ENCODE peak calls at places on chromosome 19, in six cellular contexts. F is IMR-90, P is K562, A is HepG2, W is GM12878, E is H1. C is an unnamed sample.

GRCh38 chr19:49567722-49568454 is 12.5 kb downstream of the NOSIP start:
- DNase-seq in A (no peak), W (no peak), E (no peak), F (no peak), P (peak; percentile 50), C (no peak)

GRCh38 chr19:56071151-56071550 is 49.9 kb downstream of the ZNF787 start:
- DNase-seq in F (no peak), P (peak; percentile 44), E (no peak), A (peak; percentile 39), W (no peak), C (peak; percentile 15)

GRCh38 chr19:44757735-44758505 is 9.4 kb downstream of the BCL3 start:
- DNase-seq in W (no peak), F (peak; percentile 63), A (no peak), E (peak; percentile 77), P (no peak), C (no peak)

GRCh38 chr19:49894879-49895565 is 1.7 kb downstream of the IL4I1 start:
- DNase-seq in E (no peak), P (no peak), A (no peak), W (no peak), F (no peak), C (no peak)

GRCh38 chr19:47036233-47036651 is 12.2 kb downstream of the TMEM160 start:
- DNase-seq in P (no peak), E (no peak), W (no peak), A (no peak), F (no peak), C (no peak)

GRCh38 chr19:49638360-49638759 is 1.6 kb downstream of the RRAS start:
- DNase-seq in E (no peak), P (no peak), A (no peak), F (no peak), W (no peak), C (no peak)

GRCh38 chr19:49875801-49876421 is 1.2 kb downstream of the AKT1S1 start:
- DNase-seq in W (no peak), E (peak; percentile 76), P (peak; percentile 59), A (peak; percentile 51), F (peak; percentile 29), C (no peak)

GRCh38 chr19:37963190-37963947 is 56.4 kb downstream of the SIPA1L3 start:
- DNase-seq in P (no peak), A (peak; percentile 28), F (peak; percentile 47), E (no peak), W (no peak), C (no peak)

GRCh38 chr19:58407658-58408151 is 744 bp upstream of the ZNF584 start:
- DNase-seq in A (peak; percentile 57), E (no peak), W (no peak), P (no peak), F (peak; percentile 25), C (no peak)

GRCh38 chr19:46416077-46416709 is 2.8 kb upstream of the CCDC8 start:
- DNase-seq in E (peak; percentile 95), W (no peak), F (peak; percentile 75), P (peak; percentile 95), A (peak; percentile 59), C (peak; percentile 40)

GRCh38 chr19:35996777-35997176 is 1.8 kb downstream of the SDHAF1 start:
- DNase-seq in F (no peak), A (no peak), W (no peak), P (no peak), E (no peak), C (no peak)

GRCh38 chr19:50492303-50493052 is 15.8 kb upstream of the GARIN5A start:
- DNase-seq in A (no peak), P (peak; percentile 56), F (no peak), W (no peak), E (no peak), C (no peak)

GRCh38 chr19:10651821-10652220 is 2.3 kb upstream of the ILF3 start:
- DNase-seq in F (no peak), A (no peak), E (no peak), P (no peak), W (no peak), C (no peak)

GRCh38 chr19:1168877-1169791 is 4.9 kb downstream of the SBNO2 start:
- DNase-seq in P (no peak), A (peak; percentile 50), E (no peak), W (no peak), F (peak; percentile 85), C (no peak)

GRCh38 chr19:12984143-12984627 is 11.1 kb upstream of the NFIX start:
- DNase-seq in W (no peak), P (no peak), F (no peak), E (no peak), A (no peak), C (no peak)

GRCh38 chr19:12983561-12984142 is 11.6 kb upstream of the NFIX start:
- DNase-seq in W (no peak), F (peak; percentile 70), P (peak; percentile 93), E (peak; percentile 97), A (peak; percentile 53), C (peak; percentile 36)

GRCh38 chr19:12982648-12983047 is 12.6 kb upstream of the NFIX start:
- DNase-seq in P (no peak), F (no peak), E (no peak), A (no peak), W (no peak), C (no peak)

GRCh38 chr19:12984683-12985048 is 10.6 kb upstream of the NFIX start:
- DNase-seq in A (no peak), E (no peak), W (no peak), P (no peak), F (no peak), C (no peak)

GRCh38 chr19:12983091-12983490 is 12.2 kb upstream of the NFIX start:
- DNase-seq in F (no peak), W (no peak), P (no peak), A (no peak), E (no peak), C (no peak)
- H3K9ac ChIP-seq in F (peak overlapping the region; percentile 40), W (no peak overlapping the region), P (no peak overlapping the region), A (no peak overlapping the region), E (no peak overlapping the region), C (peak overlapping the region; percentile 21)

DNA sequence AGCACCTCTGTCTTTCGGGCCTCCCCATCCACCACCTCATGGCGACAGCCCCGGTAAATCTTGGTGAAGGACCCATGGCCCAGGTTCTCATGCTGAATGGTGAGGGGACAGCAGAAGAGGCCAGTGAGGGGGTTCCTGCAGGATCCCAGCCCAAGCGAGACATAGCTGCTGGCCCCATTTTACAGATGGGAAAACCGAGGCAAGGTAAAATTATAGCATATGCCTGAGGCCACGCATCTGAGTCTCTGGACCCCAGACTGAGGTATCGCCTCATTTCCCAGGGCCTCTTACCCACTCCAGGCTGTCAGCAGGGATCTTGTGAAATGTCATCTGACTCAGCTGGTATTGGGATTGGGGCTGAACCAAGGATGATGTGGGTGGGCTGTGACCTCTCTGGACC is 9.8 kb downstream of the JAK3 start:
- DNase-seq in P (no peak), F (no peak), E (no peak), W (no peak), A (no peak), C (no peak)
- TF ChIP-seq CEBPB in P (no peak), F (no peak), E (no peak), W (no peak), A (no peak), C (no peak)

GRCh38 chr19:2546128-2547032 is 70.5 kb downstream of the GADD45B start:
- DNase-seq in W (no peak), P (peak; percentile 31), F (no peak), E (peak; percentile 73), A (peak; percentile 88), C (no peak)

GRCh38 chr19:2544576-2545415 is 68.9 kb downstream of the GADD45B start:
- DNase-seq in A (no peak), E (no peak), F (no peak), P (no peak), W (no peak), C (no peak)

GRCh38 chr19:2540646-2541454 is 64.9 kb downstream of the GADD45B start:
- DNase-seq in W (no peak), E (peak; percentile 90), A (peak; percentile 95), F (peak; percentile 97), P (no peak), C (peak; percentile 90)

GRCh38 chr19:2542341-2543069 is 66.6 kb downstream of the GADD45B start:
- DNase-seq in W (no peak), E (no peak), A (peak; percentile 63), P (no peak), F (peak; percentile 71), C (no peak)

DNA sequence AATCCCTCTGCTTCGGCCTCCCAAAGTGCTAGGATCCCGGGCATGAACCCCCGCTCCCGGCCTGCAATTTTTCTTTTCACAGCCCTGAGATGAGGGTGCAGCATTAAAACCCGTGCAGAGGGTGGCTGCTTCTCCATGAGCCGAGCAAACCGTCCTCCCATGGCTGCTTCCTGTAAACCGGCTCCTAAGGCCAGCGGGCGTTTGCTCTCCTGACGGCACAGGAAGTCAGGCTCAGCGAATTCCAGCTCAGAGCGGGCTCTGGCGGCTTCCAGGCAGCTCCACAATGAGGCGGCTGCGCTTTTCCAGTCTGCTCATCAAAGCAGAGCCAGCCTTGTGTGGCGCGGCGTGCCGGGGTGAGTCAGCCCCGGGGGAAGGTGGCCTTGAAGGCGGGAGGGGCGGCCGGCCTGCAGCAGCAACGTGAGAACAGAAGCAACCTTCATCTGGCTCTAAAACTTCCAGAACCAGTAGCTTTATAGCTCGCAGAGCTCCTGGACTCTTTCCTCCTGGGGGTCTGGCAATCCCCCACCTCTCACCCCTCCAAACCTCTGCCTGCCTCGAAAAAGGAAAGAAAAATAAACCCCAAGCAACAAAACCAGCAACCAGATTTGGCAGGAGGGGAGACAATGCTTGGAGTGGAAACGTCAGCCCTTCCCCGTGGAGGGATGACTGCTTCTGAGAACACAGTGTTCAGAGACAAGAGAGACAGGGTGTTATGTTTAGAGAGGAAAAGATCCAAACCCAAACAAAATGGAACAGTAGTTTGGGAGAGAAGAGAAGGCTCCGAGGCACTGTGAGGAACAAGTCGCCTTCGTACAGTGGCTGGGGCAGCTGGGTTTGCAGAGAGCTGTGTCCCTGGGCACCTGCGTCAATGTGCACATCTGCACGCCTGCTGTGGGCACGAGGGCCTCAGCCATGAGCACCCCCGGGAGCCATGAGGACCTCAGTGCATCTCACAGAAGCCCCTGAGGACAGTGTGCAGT is 67.8 kb downstream of the GADD45B start:
- DNase-seq in W (no peak), A (peak; percentile 94), E (peak; percentile 84), P (peak; percentile 65), F (peak; percentile 98), C (peak; percentile 91)
- H3K9ac ChIP-seq in W (peak overlapping the region; percentile 53), A (peak overlapping the region; percentile 71), E (peak overlapping the region; percentile 34), P (peak overlapping the region; percentile 88), F (peak overlapping the region; percentile 61), C (peak overlapping the region; percentile 69)

GRCh38 chr19:32165750-32166149 is 179.7 kb upstream of the ZNF507 start:
- DNase-seq in P (no peak), E (peak; percentile 14), F (no peak), W (no peak), A (no peak), C (no peak)

GRCh38 chr19:32168111-32168510 is 177.3 kb upstream of the ZNF507 start:
- DNase-seq in E (no peak), A (no peak), P (no peak), F (no peak), W (no peak), C (no peak)

GRCh38 chr19:32165176-32165575 is 180.2 kb upstream of the ZNF507 start:
- DNase-seq in A (no peak), W (no peak), P (no peak), E (peak; percentile 35), F (no peak), C (no peak)

GRCh38 chr19:32166238-32166637 is 179.2 kb upstream of the ZNF507 start:
- DNase-seq in P (no peak), W (no peak), A (no peak), F (no peak), E (peak; percentile 28), C (no peak)

DNA sequence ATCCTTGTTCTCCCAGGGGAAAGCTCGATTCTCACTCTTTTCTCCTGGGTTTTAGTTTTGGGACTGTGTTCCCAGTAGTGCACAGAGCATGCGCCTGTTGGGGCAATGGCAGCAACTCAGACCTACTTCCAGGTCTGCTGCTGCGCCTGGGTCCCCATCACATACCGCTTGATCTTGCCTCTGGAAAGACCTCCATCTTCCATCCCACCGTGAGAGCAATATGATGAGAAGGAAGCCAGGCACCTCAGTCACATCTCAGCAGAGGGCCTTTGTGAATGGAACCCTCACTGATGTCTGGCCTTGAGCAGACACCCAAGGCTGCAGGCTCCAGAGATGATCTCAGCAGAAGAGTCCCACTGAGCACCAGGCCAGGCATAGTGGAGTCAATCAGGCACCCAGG is 176.8 kb upstream of the ZNF507 start:
- DNase-seq in A (no peak), F (no peak), P (no peak), W (no peak), E (no peak), C (no peak)
- TF ChIP-seq CEBPB in A (no peak), F (no peak), P (no peak), W (no peak), E (no peak), C (no peak)

C was measured in HCT116.